ENCODE peak calls at places on chromosomes 2 and 18, in ten cellular contexts. L is IMR-90, S is epithelial cell of esophagus, F is fibroblast of mammary gland, V is nephron progenitor cell, H is hepatocyte, I is mesothelial cell of epicardium, K is breast epithelium, G is astrocyte of the cerebellum, X is progenitor cell of endocrine pancreas. O is an unnamed sample.

GRCh38 chr2:30223413-30223874 is 7.9 kb upstream of the LBH start:
- DNase-seq in K (no peak), H (no peak), G (no peak), L (no peak), S (no peak), F (no peak), I (no peak), X (no peak), V (no peak), O (no peak)

GRCh38 chr2:44776924-44777480 is 164.5 kb upstream of the SIX3 start:
- DNase-seq in K (no peak), G (no peak), H (no peak), L (no peak), S (no peak), F (no peak), V (no peak), X (no peak), I (no peak), O (no peak)

GRCh38 chr2:159349674-159350299 is 63.3 kb upstream of the WDSUB1 start:
- DNase-seq in S (peak; percentile 19), X (no peak), K (no peak), F (peak; percentile 6), G (no peak), I (no peak), L (peak; percentile 5), H (no peak), V (no peak), O (no peak)

GRCh38 chr18:26008096-26008495 is 82.3 kb downstream of the SS18 start:
- DNase-seq in G (no peak), I (no peak), V (no peak), H (no peak), F (no peak), L (no peak), S (peak; percentile 29), X (no peak), K (no peak), O (no peak)

GRCh38 chr2:8893978-8894820 is 56.8 kb upstream of the KIDINS220 start:
- DNase-seq in I (no peak), X (no peak), L (peak; percentile 25), H (peak; percentile 44), V (no peak), S (no peak), G (no peak), F (peak; percentile 22), K (no peak), O (no peak)

GRCh38 chr2:219017166-219017931 is 24.0 kb downstream of the CFAP65 start:
- DNase-seq in F (no peak), L (no peak), S (no peak), K (no peak), I (no peak), H (no peak), V (no peak), G (no peak), X (no peak), O (no peak)

GRCh38 chr2:72678036-72678435 is 147.8 kb downstream of the EXOC6B start:
- DNase-seq in K (no peak), H (no peak), I (no peak), X (no peak), F (no peak), V (no peak), S (no peak), L (no peak), G (no peak), O (no peak)

GRCh38 chr18:26538524-26538923 is 9.8 kb downstream of the KCTD1 start:
- DNase-seq in G (no peak), S (no peak), F (no peak), L (no peak), K (no peak), V (no peak), H (no peak), X (no peak), I (no peak), O (no peak)

GRCh38 chr2:196205891-196206408 is 34.6 kb upstream of the STK17B start:
- DNase-seq in V (no peak), L (no peak), K (no peak), X (no peak), S (peak; percentile 7), F (peak; percentile 83), H (no peak), G (peak; percentile 57), I (no peak), O (peak; percentile 72)

GRCh38 chr2:196206804-196207203 is 35.4 kb upstream of the STK17B start:
- DNase-seq in K (peak; percentile 39), X (no peak), H (no peak), L (no peak), F (peak; percentile 32), I (no peak), G (no peak), V (no peak), S (peak; percentile 65), O (peak; percentile 42)

GRCh38 chr2:196204991-196205766 is 33.8 kb upstream of the STK17B start:
- DNase-seq in I (no peak), F (peak; percentile 8), X (no peak), K (no peak), L (no peak), S (no peak), V (no peak), G (no peak), H (no peak), O (no peak)

GRCh38 chr2:196213252-196213651 is 41.9 kb upstream of the STK17B start:
- DNase-seq in H (no peak), V (no peak), S (peak; percentile 60), X (no peak), I (no peak), L (no peak), K (no peak), F (no peak), G (no peak), O (no peak)

DNA sequence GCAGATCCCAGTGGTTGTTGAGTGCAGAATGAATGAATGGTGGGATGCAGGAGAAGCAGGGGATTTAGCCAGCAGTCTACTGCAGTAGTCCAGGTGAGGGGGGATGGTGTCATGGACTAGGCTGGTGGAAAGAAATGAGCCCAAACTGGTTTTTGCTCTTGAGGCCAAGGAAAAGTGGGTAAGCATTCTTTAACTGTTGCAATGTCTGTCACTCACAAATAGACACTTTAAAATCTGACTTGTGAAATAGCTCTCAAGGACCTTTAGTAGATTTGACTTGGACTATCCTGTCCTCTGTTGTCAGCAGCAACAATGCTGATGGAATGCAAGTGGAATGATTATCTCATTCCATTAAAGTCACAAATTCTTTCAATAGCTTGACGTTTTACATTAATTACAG is 37.5 kb upstream of the STK17B start:
- DNase-seq in K (no peak), G (no peak), V (no peak), S (peak; percentile 75), H (peak; percentile 16), X (no peak), I (no peak), L (no peak), F (no peak), O (no peak)
- TF ChIP-seq CTCF in K (no peak), G (no peak), V (no peak), S (no peak), H (no peak), X (no peak), I (no peak), L (no peak), F (no peak), O (no peak)

GRCh38 chr2:99597616-99598015 is 107.8 kb upstream of the REV1 start:
- DNase-seq in S (no peak), X (no peak), I (no peak), G (peak; percentile 70), H (no peak), F (peak; percentile 71), L (peak; percentile 71), V (no peak), K (no peak), O (no peak)

GRCh38 chr2:99602475-99602874 is 112.7 kb upstream of the REV1 start:
- DNase-seq in G (peak; percentile 81), F (peak; percentile 49), V (no peak), I (no peak), S (no peak), X (no peak), K (no peak), L (peak; percentile 79), H (no peak), O (no peak)

GRCh38 chr2:99595373-99595772 is 105.6 kb upstream of the REV1 start:
- DNase-seq in L (no peak), G (no peak), H (no peak), K (no peak), F (no peak), X (no peak), I (no peak), S (no peak), V (no peak), O (no peak)

GRCh38 chr2:99600929-99601680 is 111.3 kb upstream of the REV1 start:
- DNase-seq in V (peak; percentile 73), L (peak; percentile 43), X (no peak), K (no peak), H (no peak), F (no peak), S (no peak), G (no peak), I (peak; percentile 51), O (no peak)

GRCh38 chr2:99598435-99598834 is 108.6 kb upstream of the REV1 start:
- DNase-seq in X (no peak), G (no peak), F (no peak), K (no peak), L (no peak), V (no peak), S (no peak), H (no peak), I (no peak), O (no peak)
- TF ChIP-seq CTCF in X (no peak), G (no peak), F (no peak), K (no peak), L (no peak), V (no peak), S (no peak), H (no peak), I (no peak), O (no peak)

GRCh38 chr18:63022429-63023022 is 297.0 kb downstream of the BCL2 start:
- DNase-seq in X (no peak), I (no peak), S (no peak), F (no peak), K (no peak), L (no peak), G (no peak), H (no peak), V (peak; percentile 56), O (no peak)
- TF ChIP-seq CTCF in X (peak; percentile 64), I (peak; percentile 64), S (peak; percentile 21), F (peak; percentile 27), K (no peak), L (peak; percentile 24), G (peak; percentile 47), H (peak; percentile 18), V (peak; percentile 58), O (no peak)

GRCh38 chr2:240388471-240389301 is 46.8 kb upstream of the GPC1 start:
- DNase-seq in H (no peak), K (no peak), X (no peak), I (no peak), S (no peak), V (peak; percentile 1), F (no peak), L (no peak), G (no peak), O (no peak)

GRCh38 chr2:240387325-240387668 is 48.2 kb upstream of the GPC1 start:
- DNase-seq in H (no peak), V (no peak), I (no peak), X (no peak), S (no peak), L (no peak), K (no peak), F (no peak), G (no peak), O (no peak)

GRCh38 chr2:240386321-240386720 is 49.1 kb upstream of the GPC1 start:
- DNase-seq in K (no peak), G (no peak), I (no peak), S (no peak), L (no peak), X (no peak), H (peak; percentile 57), V (peak; percentile 1), F (peak; percentile 18), O (no peak)

GRCh38 chr2:240389302-240389805 is 46.1 kb upstream of the GPC1 start:
- DNase-seq in I (no peak), K (no peak), X (no peak), H (no peak), L (no peak), G (no peak), V (peak; percentile 1), F (no peak), S (no peak), O (no peak)

GRCh38 chr2:240387669-240388358 is 47.6 kb upstream of the GPC1 start:
- DNase-seq in G (peak; percentile 59), S (peak; percentile 78), V (peak; percentile 1), K (no peak), I (no peak), F (peak; percentile 98), X (no peak), L (peak; percentile 98), H (peak; percentile 69), O (peak; percentile 57)
- TF ChIP-seq CTCF in G (peak; percentile 8), S (no peak), V (no peak), K (no peak), I (no peak), F (peak; percentile 19), X (no peak), L (no peak), H (no peak), O (no peak)

O was measured in tibial artery.